ENCODE peak calls at places on chromosomes 3 and 15, in four cellular contexts. R is GM13977; W is esophagus squamous epithelium; F is CD4-positive, alpha-beta T cell. Y is an unnamed sample.

GRCh38 chr3:135982922-135983581 is 17.5 kb downstream of the PPP2R3A start:
- DNase-seq in F (no peak), W (no peak), R (no peak), Y (no peak)

GRCh38 chr3:106824856-106825255 is 552.4 kb upstream of the CCDC54 start:
- DNase-seq in F (no peak), R (no peak), W (no peak), Y (no peak)

GRCh38 chr3:142087676-142088075 is 61.7 kb downstream of the TFDP2 start:
- DNase-seq in R (no peak), F (no peak), W (no peak), Y (no peak)

GRCh38 chr3:129892857-129893615 is 475 bp downstream of the TMCC1 start:
- DNase-seq in R (peak; percentile 91), W (no peak), F (peak; percentile 65), Y (no peak)

GRCh38 chr3:123757281-123757940 is 126.7 kb downstream of the MYLK start:
- DNase-seq in W (no peak), R (no peak), F (no peak), Y (no peak)

GRCh38 chr3:193826126-193826795 is 233.3 kb downstream of the OPA1 start:
- DNase-seq in F (no peak), R (no peak), W (no peak), Y (no peak)

GRCh38 chr3:189714991-189715961 is 84.1 kb downstream of the TP63 start:
- DNase-seq in W (no peak), F (no peak), R (peak; percentile 9), Y (peak; percentile 8)

GRCh38 chr3:146884291-146884690 is 279.1 kb upstream of the PLSCR5 start:
- DNase-seq in W (no peak), F (no peak), R (no peak), Y (no peak)

GRCh38 chr3:78267235-78267634 is 1227.3 kb downstream of the ROBO2 start:
- DNase-seq in F (no peak), R (no peak), W (no peak), Y (no peak)

GRCh38 chr3:66407281-66408218 is 93.3 kb downstream of the LRIG1 start:
- DNase-seq in R (peak; percentile 90), F (peak; percentile 67), W (no peak), Y (no peak)

GRCh38 chr3:184129012-184129411 is 6.1 kb upstream of the EIF2B5 start:
- DNase-seq in F (no peak), W (no peak), R (no peak), Y (no peak)

GRCh38 chr3:106088270-106088669 is 219.5 kb upstream of the CBLB start:
- DNase-seq in W (no peak), F (no peak), R (no peak), Y (no peak)

GRCh38 chr15:82726816-82727215 is 17.1 kb upstream of the AP3B2 start:
- DNase-seq in F (no peak), W (no peak), R (no peak), Y (no peak)

GRCh38 chr3:190265795-190266194 is 56.5 kb downstream of the CLDN1 start:
- DNase-seq in R (no peak), W (no peak), F (no peak), Y (no peak)

GRCh38 chr3:65871305-65872141 is 167.2 kb downstream of the MAGI1 start:
- DNase-seq in R (no peak), F (no peak), W (no peak), Y (no peak)

GRCh38 chr3:144403040-144403457 is 431.4 kb downstream of the DIPK2A start:
- DNase-seq in W (no peak), R (no peak), F (no peak), Y (no peak)

GRCh38 chr15:62649793-62650420 is 392.6 kb upstream of the TPM1 start:
- DNase-seq in R (peak; percentile 64), W (no peak), F (no peak), Y (peak; percentile 60)

GRCh38 chr15:57306305-57306943 is 69.9 kb upstream of the CGNL1 start:
- DNase-seq in F (peak; percentile 79), R (peak; percentile 91), W (peak; percentile 35), Y (no peak)

GRCh38 chr3:114624047-114624445 is 330.2 kb downstream of the TIGIT start:
- DNase-seq in R (no peak), W (no peak), F (no peak), Y (no peak)

GRCh38 chr15:38071211-38071972 is 137.0 kb downstream of the TMCO5A start:
- DNase-seq in R (no peak), F (no peak), W (no peak), Y (no peak)

GRCh38 chr3:141878812-141879211 is 2.4 kb downstream of the ATP1B3 start:
- DNase-seq in W (no peak), F (no peak), R (no peak), Y (no peak)

GRCh38 chr15:74783072-74783807 is 1.4 kb downstream of the CSK start:
- DNase-seq in R (no peak), F (no peak), W (no peak), Y (no peak)

GRCh38 chr15:73982251-73982962 is 9.7 kb downstream of the STOML1 start:
- DNase-seq in W (no peak), F (no peak), R (no peak), Y (no peak)

GRCh38 chr3:197196192-197196591 is 102.2 kb downstream of the DLG1 start:
- DNase-seq in R (no peak), F (no peak), W (no peak), Y (no peak)

GRCh38 chr3:27659279-27660021 is 62.7 kb downstream of the EOMES start:
- DNase-seq in W (no peak), F (peak; percentile 35), R (peak; percentile 34), Y (no peak)

GRCh38 chr3:18246336-18247060 is 178.6 kb downstream of the SATB1 start:
- DNase-seq in W (no peak), F (no peak), R (no peak), Y (no peak)

GRCh38 chr15:81789403-81789802 is 256.4 kb downstream of the MEX3B start:
- DNase-seq in F (no peak), R (no peak), W (no peak), Y (no peak)

GRCh38 chr3:58556761-58557181 is 19.8 kb upstream of the ACOX2 start:
- DNase-seq in R (no peak), F (no peak), W (no peak), Y (no peak)

GRCh38 chr3:131630117-131630516 is 127.3 kb upstream of the MRPL3 start:
- DNase-seq in W (no peak), F (no peak), R (peak; percentile 56), Y (peak; percentile 36)

GRCh38 chr15:68106656-68107055 is 52.5 kb downstream of the PIAS1 start:
- DNase-seq in W (no peak), F (no peak), R (no peak), Y (no peak)

GRCh38 chr15:90789496-90789895 is 72.3 kb downstream of the BLM start:
- DNase-seq in F (no peak), W (no peak), R (no peak), Y (no peak)

GRCh38 chr3:114363554-114364202 is 69.8 kb downstream of the TIGIT start:
- DNase-seq in R (no peak), W (no peak), F (no peak), Y (no peak)

DNA sequence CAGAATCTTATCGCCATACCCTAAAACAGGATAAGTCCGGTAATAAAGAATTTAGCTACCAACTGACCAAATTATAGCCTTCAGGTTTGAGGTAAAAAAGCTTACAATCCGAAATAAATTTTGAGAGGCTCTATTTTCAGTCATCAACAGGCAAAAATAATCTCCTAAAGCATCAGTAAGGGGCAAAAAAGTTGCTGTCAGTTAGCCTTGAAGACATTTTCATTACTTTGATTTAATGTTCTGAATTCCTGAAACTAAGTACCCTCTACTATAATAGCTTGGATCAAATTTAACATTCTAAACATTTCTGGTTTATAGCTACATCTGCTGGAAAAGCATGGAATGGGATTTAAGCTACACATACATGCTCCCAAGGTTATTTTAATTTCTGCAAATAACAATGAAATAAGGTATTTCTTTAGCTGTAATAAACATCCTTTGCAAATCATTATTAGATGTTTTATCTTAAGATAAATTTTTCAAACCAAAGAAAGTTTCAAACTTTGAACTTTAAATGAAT is 245.5 kb downstream of the ULK4 start:
- DNase-seq in F (no peak), R (no peak), W (no peak), Y (no peak)
- TF ChIP-seq CTCF in F (no peak), R (no peak), W (no peak), Y (no peak)

GRCh38 chr3:16513141-16514020 is at the start of gene RFTN1:
- DNase-seq in R (peak; percentile 65), F (peak; percentile 20), W (no peak), Y (no peak)
- TF ChIP-seq CTCF in R (no peak), F (no peak), W (no peak), Y (no peak)

GRCh38 chr3:47008851-47009224 is 29.4 kb downstream of the NBEAL2 start:
- DNase-seq in F (no peak), W (no peak), R (no peak), Y (no peak)

GRCh38 chr3:47010910-47011309 is 31.4 kb downstream of the NBEAL2 start:
- DNase-seq in W (no peak), F (no peak), R (no peak), Y (no peak)

GRCh38 chr3:47009225-47010049 is 30.0 kb downstream of the NBEAL2 start:
- DNase-seq in W (no peak), R (peak; percentile 99), F (peak; percentile 31), Y (no peak)

GRCh38 chr3:47011371-47011770 is 31.9 kb downstream of the NBEAL2 start:
- DNase-seq in F (no peak), W (no peak), R (no peak), Y (no peak)

GRCh38 chr3:47010050-47010712 is 30.7 kb downstream of the NBEAL2 start:
- DNase-seq in F (no peak), W (no peak), R (peak; percentile 14), Y (no peak)
- TF ChIP-seq CTCF in F (no peak), W (no peak), R (no peak), Y (no peak)

GRCh38 chr3:40487172-40487571 is 10.2 kb downstream of the ZNF619 start:
- DNase-seq in R (no peak), W (no peak), F (no peak), Y (no peak)
- TF ChIP-seq CTCF in R (no peak), W (no peak), F (no peak), Y (no peak)